ENCODE peak calls at places on chromosomes 16 and 17, in five cellular contexts. K is NCI-H2171, N is fibroblast of the conjunctiva, J is NCI-H1417, M is NCI-H1694 treated with DMSO at 0.1 percent for 48 hours. U is an unnamed sample.
A peak's percentile ranks its signal among the peaks of the same experiment; 100 is the strongest.

GRCh38 chr17:65711671-65712276 is 150.3 kb upstream of the AXIN2 start:
- DNase-seq in K (no peak), N (no peak), J (peak; percentile 24), M (no peak), U (no peak)

GRCh38 chr16:3099732-3100499 is 822 bp upstream of the ZSCAN10 start:
- DNase-seq in K (peak; percentile 96), N (peak; percentile 82), J (peak; percentile 91), M (no peak), U (peak; percentile 70)

GRCh38 chr17:41919165-41919817 is 540 bp upstream of the ACLY start:
- DNase-seq in K (peak; percentile 58), N (no peak), J (no peak), M (peak; percentile 79), U (no peak)

GRCh38 chr16:6204941-6205340 is 1107.3 kb upstream of the EEF2KMT start:
- DNase-seq in K (no peak), N (no peak), J (no peak), M (no peak), U (no peak)

GRCh38 chr16:12829096-12829888 is 25.6 kb upstream of the CPPED1 start:
- DNase-seq in K (no peak), N (no peak), J (no peak), M (no peak), U (no peak)

GRCh38 chr17:79945591-79946255 is 89.9 kb downstream of the TBC1D16 start:
- DNase-seq in K (no peak), N (no peak), J (no peak), M (no peak), U (no peak)

GRCh38 chr17:30549864-30550511 is 72.8 kb downstream of the GOSR1 start:
- DNase-seq in K (no peak), N (no peak), J (no peak), M (no peak), U (no peak)

GRCh38 chr16:22325598-22326368 is 28.6 kb downstream of the POLR3E start:
- DNase-seq in K (no peak), N (no peak), J (no peak), M (no peak), U (no peak)

GRCh38 chr16:65057184-65057583 is 64.7 kb downstream of the CDH11 start:
- DNase-seq in K (no peak), N (no peak), J (no peak), M (no peak), U (no peak)

GRCh38 chr17:77003699-77004098 is 135.5 kb downstream of the MGAT5B start:
- DNase-seq in K (no peak), N (no peak), J (no peak), M (no peak), U (no peak)

GRCh38 chr16:11517926-11518325 is 68.8 kb downstream of the LITAF start:
- DNase-seq in K (no peak), N (no peak), J (no peak), M (no peak), U (no peak)

U was measured in GM12864.